ENCODE peak calls at places on chromosomes 4 and X, in nine cellular contexts. K is stimulated activated CD4-positive, alpha-beta T cell treated with anti-CD3 and anti-CD28 coated beads, Interleukin-1b, Interleukin-23, amount 100 ng/mL, for 24 hours; J is fibroblast of lung; O is upper lobe of right lung; W is T-helper 1 cell; G is GM10248; H is naive thymus-derived CD4-positive, alpha-beta T cell; S is gastrocnemius medialis; V is endothelial cell. B is an unnamed sample.

GRCh38 chrX:19373034-19373891 is 29.5 kb downstream of the PDHA1 start:
- DNase-seq in K (no peak), W (no peak), H (no peak), O (no peak), J (no peak), V (no peak), S (no peak), G (no peak), B (peak)

GRCh38 chr4:94516999-94517398 is 65.3 kb downstream of the PDLIM5 start:
- DNase-seq in S (no peak), V (no peak), H (no peak), O (no peak), G (no peak), J (peak), W (no peak), K (no peak), B (no peak)

GRCh38 chr4:111228874-111229273 is 606.0 kb upstream of the PITX2 start:
- DNase-seq in W (no peak), V (no peak), K (no peak), G (no peak), J (peak), H (no peak), O (no peak), S (no peak), B (no peak)

GRCh38 chr4:147723316-147723715 is 8.6 kb upstream of the ARHGAP10 start:
- DNase-seq in J (no peak), O (no peak), K (no peak), S (no peak), V (no peak), W (no peak), H (no peak), G (no peak), B (peak)

GRCh38 chrX:46587753-46588171 is 14.2 kb downstream of the CHST7 start:
- DNase-seq in H (no peak), V (no peak), O (no peak), J (peak), W (no peak), K (no peak), S (no peak), G (no peak), B (no peak)

GRCh38 chr4:146104541-146104940 is 71.0 kb upstream of the LSM6 start:
- DNase-seq in V (no peak), W (no peak), K (no peak), J (no peak), S (no peak), O (no peak), G (no peak), H (no peak), B (no peak)

GRCh38 chr4:98506462-98507132 is 151.8 kb downstream of the TSPAN5 start:
- DNase-seq in K (no peak), O (no peak), W (no peak), S (no peak), H (no peak), G (no peak), V (peak), J (no peak), B (no peak)

GRCh38 chr4:38382492-38382891 is 281.5 kb upstream of the KLF3 start:
- DNase-seq in G (no peak), V (no peak), H (no peak), S (no peak), K (no peak), O (no peak), W (no peak), J (no peak), B (no peak)

GRCh38 chr4:111937368-111937767 is 207.9 kb upstream of the FAM241A start:
- DNase-seq in O (no peak), W (no peak), V (no peak), S (no peak), K (no peak), G (peak), J (peak), H (no peak), B (no peak)

GRCh38 chr4:136769717-136770116 is 762.6 kb downstream of the PCDH18 start:
- DNase-seq in V (no peak), S (no peak), O (no peak), H (no peak), G (no peak), J (no peak), K (no peak), W (no peak), B (no peak)

GRCh38 chr4:7777871-7778523 is 161.7 kb downstream of the AFAP1 start:
- DNase-seq in O (peak), K (no peak), G (no peak), V (no peak), W (no peak), J (no peak), S (no peak), H (no peak), B (no peak)

GRCh38 chr4:155929833-155930232 is 23.8 kb downstream of the CTSO start:
- DNase-seq in J (no peak), S (no peak), W (no peak), V (no peak), G (no peak), K (no peak), O (no peak), H (no peak), B (no peak)

GRCh38 chrX:118495958-118496762 is 545 bp downstream of the DOCK11 start:
- DNase-seq in K (no peak), J (peak), V (peak), G (peak), O (peak), W (peak), S (peak), H (peak), B (no peak)

GRCh38 chr4:143581331-143581961 is 67.9 kb downstream of the SMARCA5 start:
- DNase-seq in W (no peak), S (no peak), V (no peak), K (no peak), J (no peak), H (no peak), G (no peak), O (no peak), B (no peak)

GRCh38 chr4:99054428-99054994 is 34.1 kb downstream of the ADH5 start:
- DNase-seq in H (no peak), V (no peak), K (no peak), S (no peak), G (no peak), W (no peak), O (no peak), J (no peak), B (no peak)

GRCh38 chr4:130395871-130396270 is 1299.9 kb downstream of the C4orf33 start:
- DNase-seq in G (no peak), J (peak), K (no peak), O (no peak), V (no peak), S (no peak), H (no peak), W (no peak), B (no peak)